ENCODE peak calls at places on chromosomes 11 and 22, in nine cellular contexts. D, N, Q, I, C, G, S, X and K are unnamed samples.

GRCh38 chr11:66956689-66957290 is 1.4 kb downstream of the PC start:
- DNase-seq in D (no peak), N (no peak), Q (peak; percentile 66), I (peak; percentile 47), C (peak; percentile 81), G (no peak), S (peak; percentile 23), X (peak; percentile 70), K (peak; percentile 59)

GRCh38 chr11:131859811-131860210 is 489.4 kb downstream of the NTM start:
- DNase-seq in D (no peak), N (no peak), Q (peak; percentile 71), I (no peak), C (no peak), G (no peak), S (no peak), X (no peak), K (no peak)

GRCh38 chr22:26479043-26479791 is 4.4 kb downstream of the HPS4 start:
- DNase-seq in D (no peak), N (no peak), Q (no peak), I (no peak), C (no peak), G (no peak), S (peak; percentile 44), X (no peak), K (no peak)

GRCh38 chr22:50307891-50308596 is 598 bp upstream of the PLXNB2 start:
- DNase-seq in D (no peak), N (no peak), Q (no peak), I (no peak), C (no peak), G (no peak), S (no peak), X (no peak), K (no peak)

GRCh38 chr11:90228056-90228455 is 5.2 kb upstream of the CHORDC1 start:
- DNase-seq in D (no peak), N (no peak), Q (no peak), I (peak; percentile 48), C (no peak), G (no peak), S (no peak), X (no peak), K (no peak)

GRCh38 chr11:71499125-71499524 is 27.9 kb upstream of the KRTAP5-7 start:
- DNase-seq in D (no peak), N (no peak), Q (no peak), I (no peak), C (no peak), G (no peak), S (no peak), X (no peak), K (peak; percentile 29)

GRCh38 chr11:75233688-75234295 is 6.8 kb upstream of the TPBGL start:
- DNase-seq in D (peak; percentile 16), N (no peak), Q (peak; percentile 82), I (peak; percentile 73), C (peak; percentile 37), G (no peak), S (peak; percentile 55), X (no peak), K (peak; percentile 38)

GRCh38 chr11:3823303-3823702 is 14.9 kb downstream of the PGAP2 start:
- DNase-seq in D (peak; percentile 47), N (no peak), Q (peak; percentile 77), I (no peak), C (peak; percentile 60), G (no peak), S (no peak), X (no peak), K (peak; percentile 66)

GRCh38 chr22:20130319-20130718 is 1.3 kb upstream of the ZDHHC8 start:
- DNase-seq in D (no peak), N (no peak), Q (no peak), I (no peak), C (no peak), G (peak; percentile 11), S (no peak), X (no peak), K (no peak)

GRCh38 chr11:9566561-9567063 is 6.9 kb upstream of the WEE1 start:
- DNase-seq in D (no peak), N (no peak), Q (peak; percentile 97), I (no peak), C (no peak), G (no peak), S (peak; percentile 71), X (no peak), K (no peak)

GRCh38 chr11:77423624-77424023 is 50.3 kb downstream of the PAK1 start:
- DNase-seq in D (no peak), N (no peak), Q (no peak), I (no peak), C (no peak), G (no peak), S (no peak), X (no peak), K (no peak)

GRCh38 chr11:304915-305833 is 2.4 kb upstream of the IFITM2 start:
- DNase-seq in D (peak; percentile 72), N (no peak), Q (peak; percentile 89), I (peak; percentile 75), C (peak; percentile 25), G (no peak), S (peak; percentile 79), X (peak; percentile 71), K (peak; percentile 50)

DNA sequence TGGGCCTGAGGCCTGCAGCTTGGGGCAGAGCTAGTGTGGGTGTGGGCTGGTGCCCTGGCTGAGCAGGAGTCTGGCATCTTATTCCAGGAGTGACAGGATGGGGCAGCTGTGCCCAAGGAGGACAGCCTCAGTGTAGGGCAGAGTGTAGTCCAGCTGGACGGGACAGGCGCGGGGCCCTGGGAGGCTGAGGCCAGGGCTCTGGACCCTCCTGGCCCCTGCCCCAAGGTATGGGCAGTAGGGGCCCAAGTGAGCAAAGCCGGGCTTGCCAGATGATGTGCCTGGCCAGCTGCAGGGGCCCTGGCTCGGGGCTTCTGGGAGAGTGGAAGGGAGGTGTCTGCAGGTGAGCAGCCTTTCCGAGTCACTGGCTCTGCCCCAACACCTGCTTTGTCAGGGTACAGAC is 1190.9 kb downstream of the BRD1 start:
- DNase-seq in D (no peak), N (no peak), Q (no peak), I (no peak), C (no peak), G (no peak), S (no peak), X (no peak), K (no peak)
- H3K9me3 ChIP-seq in D (peaks cover 89% of the 10 kb centered on the region), N (no peaks in the 10 kb centered on the region), Q (no peaks in the 10 kb centered on the region), I (no peaks in the 10 kb centered on the region), C (peaks cover 53% of the 10 kb centered on the region), G (no peaks in the 10 kb centered on the region), S (no peaks in the 10 kb centered on the region), X (no peaks in the 10 kb centered on the region), K (no peaks in the 10 kb centered on the region)

DNA sequence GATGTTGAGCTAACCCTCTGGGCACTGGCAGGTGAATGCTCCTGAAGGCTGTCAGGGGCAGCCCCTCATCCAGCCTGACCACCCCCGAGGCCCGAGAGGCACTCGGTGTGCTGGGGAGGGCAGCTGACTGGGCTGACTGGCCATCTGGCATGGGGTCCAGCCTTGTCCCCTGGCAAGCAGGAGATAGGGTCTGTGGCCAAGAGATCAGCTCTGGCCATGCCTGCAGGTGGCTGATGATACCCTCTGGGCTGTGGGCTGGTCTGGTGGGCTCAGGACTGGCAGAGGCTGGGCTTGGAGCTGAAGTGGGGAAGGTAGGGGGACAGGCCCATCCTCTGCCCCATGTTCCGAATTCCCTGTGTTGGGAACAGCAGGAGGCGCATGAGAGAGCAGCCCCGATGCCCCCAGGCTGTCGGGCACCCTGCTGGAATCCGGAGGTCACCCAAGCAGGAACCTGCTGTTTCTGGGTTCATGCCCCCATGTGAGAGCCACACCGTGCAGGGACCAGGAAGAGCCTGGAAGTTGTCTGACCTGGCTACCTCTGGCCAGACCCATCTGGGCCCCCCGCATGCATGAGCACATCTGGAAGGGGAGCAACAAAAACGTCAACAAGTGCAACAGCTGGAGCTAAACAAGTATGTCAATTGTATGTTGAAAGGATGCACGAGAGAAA is 527.0 kb downstream of the TBC1D22A start:
- DNase-seq in D (no peak), N (no peak), Q (no peak), I (no peak), C (no peak), G (no peak), S (no peak), X (peak; percentile 17), K (no peak)
- H3K9me3 ChIP-seq in D (peaks cover 4% of the 10 kb centered on the region), N (no peaks in the 10 kb centered on the region), Q (no peaks in the 10 kb centered on the region), I (peaks cover 88% of the 10 kb centered on the region), C (peaks cover 38% of the 10 kb centered on the region), G (no peaks in the 10 kb centered on the region), S (no peaks in the 10 kb centered on the region), X (no peaks in the 10 kb centered on the region), K (no peaks in the 10 kb centered on the region)

DNA sequence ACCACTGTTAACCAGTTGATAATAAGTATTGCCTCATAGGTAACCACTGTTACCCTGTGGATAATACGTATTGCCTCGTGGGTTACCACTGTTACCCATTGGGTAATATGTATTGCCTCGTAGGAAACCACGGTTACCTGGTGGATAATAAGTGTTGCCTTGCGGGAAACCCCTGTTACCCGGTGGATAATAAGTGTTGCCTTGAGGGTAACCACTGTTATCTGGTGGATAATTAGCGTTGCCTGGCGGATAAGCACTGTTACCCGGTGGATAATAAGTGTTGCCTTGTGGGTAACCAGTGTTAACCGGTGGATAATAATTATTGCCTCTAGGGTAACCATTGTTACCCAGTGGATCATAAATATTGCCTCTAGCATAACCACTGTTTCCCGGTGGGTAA is 27.3 kb upstream of the NXPE4 start:
- DNase-seq in D (no peak), N (no peak), Q (no peak), I (no peak), C (no peak), G (no peak), S (no peak), X (no peak), K (no peak)
- H3K9me3 ChIP-seq in D (no peaks in the 10 kb centered on the region), N (peaks cover 2% of the 10 kb centered on the region), Q (peaks cover 7% of the 10 kb centered on the region), I (peaks cover 11% of the 10 kb centered on the region), C (peaks cover 16% of the 10 kb centered on the region), G (no peaks in the 10 kb centered on the region), S (peaks cover 4% of the 10 kb centered on the region), X (no peaks in the 10 kb centered on the region), K (no peaks in the 10 kb centered on the region)

DNA sequence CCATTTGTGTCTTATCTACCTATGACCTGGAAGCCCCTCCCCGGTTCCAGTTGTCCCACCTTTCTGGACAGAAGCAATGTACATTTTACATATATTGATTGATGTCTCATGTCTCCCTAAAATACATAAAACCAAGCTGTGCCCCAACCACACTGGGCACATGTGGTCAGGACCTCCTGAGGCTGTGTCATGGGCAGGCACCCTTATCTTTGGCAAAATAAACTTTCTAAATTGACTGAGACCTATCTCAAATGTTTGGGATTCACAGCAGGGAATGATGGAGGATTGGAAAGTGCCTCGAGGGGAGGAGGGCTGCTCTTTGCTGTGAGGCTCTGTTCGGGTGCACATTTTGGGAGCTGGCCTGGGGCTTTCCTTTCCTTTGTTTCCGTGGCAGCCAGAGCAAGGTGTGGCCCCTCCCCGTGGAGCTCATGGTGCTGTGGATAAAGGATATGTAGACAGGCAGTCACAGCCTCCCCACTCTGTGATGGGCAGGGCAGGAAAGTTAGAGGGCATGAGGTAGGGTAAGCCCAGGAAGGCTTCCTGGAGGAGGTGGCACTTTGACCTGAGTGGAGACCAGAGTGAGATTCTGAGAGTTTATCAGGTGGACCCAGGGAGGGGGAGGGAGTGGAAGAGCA is 615.6 kb downstream of the TBC1D22A start:
- DNase-seq in D (no peak), N (no peak), Q (no peak), I (no peak), C (no peak), G (no peak), S (no peak), X (peak; percentile 30), K (no peak)
- H3K9me3 ChIP-seq in D (peaks cover 10% of the 10 kb centered on the region), N (no peaks in the 10 kb centered on the region), Q (no peaks in the 10 kb centered on the region), I (peaks cover 81% of the 10 kb centered on the region), C (peaks cover 35% of the 10 kb centered on the region), G (no peaks in the 10 kb centered on the region), S (no peaks in the 10 kb centered on the region), X (no peaks in the 10 kb centered on the region), K (no peaks in the 10 kb centered on the region)